ENCODE peak calls at places on chromosomes 7 and 10, in nine cellular contexts. S is GM23338, D is adrenal gland, U is fibroblast of mammary gland, I is IMR-90, V is Calu3, J is hepatocyte, Q is psoas muscle, G is GM20000. E is an unnamed sample.
A peak's percentile ranks its signal among the peaks of the same experiment; 100 is the strongest.

GRCh38 chr7:79786187-79786586 is 332.7 kb upstream of the MAGI2 start:
- DNase-seq in S (no peak), Q (no peak), G (no peak), J (peak; percentile 9), D (no peak), I (peak; percentile 7), U (peak; percentile 25), V (no peak), E (no peak)

GRCh38 chr10:127973810-127974311 is 67.0 kb downstream of the PTPRE start:
- DNase-seq in D (no peak), U (no peak), Q (no peak), S (peak; percentile 64), J (no peak), V (no peak), I (no peak), G (no peak), E (no peak)

GRCh38 chr7:35251606-35252310 is 2.1 kb downstream of the TBX20 start:
- DNase-seq in U (no peak), J (no peak), V (no peak), G (peak; percentile 4), I (no peak), D (no peak), Q (no peak), S (peak; percentile 61), E (no peak)

GRCh38 chr7:39691821-39692220 is 68.4 kb downstream of the RALA start:
- DNase-seq in D (no peak), I (peak; percentile 74), J (no peak), U (peak; percentile 70), Q (no peak), V (no peak), S (no peak), G (no peak), E (no peak)

GRCh38 chr10:109926141-109926745 is 2.9 kb upstream of the XPNPEP1 start:
- DNase-seq in Q (no peak), V (no peak), J (no peak), G (no peak), D (no peak), U (no peak), S (no peak), I (no peak), E (no peak)

GRCh38 chr7:24851791-24852190 is 94.5 kb upstream of the GSDME start:
- DNase-seq in Q (no peak), D (no peak), G (no peak), I (peak; percentile 79), S (no peak), J (no peak), V (no peak), U (peak; percentile 35), E (no peak)

GRCh38 chr7:371119-371778 is 81.3 kb downstream of the FOXL3 start:
- DNase-seq in I (no peak), G (no peak), Q (no peak), J (peak; percentile 48), U (no peak), S (no peak), V (no peak), D (no peak), E (no peak)

GRCh38 chr7:134891262-134892001 is 94.9 kb upstream of the AGBL3 start:
- DNase-seq in G (no peak), I (peak; percentile 92), S (peak; percentile 88), J (peak; percentile 89), D (peak; percentile 90), Q (peak; percentile 78), U (peak; percentile 100), V (peak; percentile 13), E (peak; percentile 64)

GRCh38 chr10:22333167-22333566 is 12.1 kb upstream of the SPAG6 start:
- DNase-seq in D (no peak), Q (no peak), V (no peak), I (no peak), S (no peak), U (no peak), J (no peak), G (peak; percentile 45), E (no peak)

GRCh38 chr10:24541239-24541753 is 182.4 kb downstream of the ARHGAP21 start:
- DNase-seq in V (peak; percentile 45), Q (no peak), G (no peak), I (no peak), U (no peak), S (no peak), J (peak; percentile 57), D (no peak), E (no peak)

GRCh38 chr7:157336383-157337315 is at the start of gene DNAJB6:
- DNase-seq in S (peak; percentile 94), U (peak; percentile 88), V (peak; percentile 94), J (peak; percentile 97), D (peak; percentile 94), G (peak; percentile 98), Q (peak; percentile 93), I (peak; percentile 90), E (peak; percentile 94)

GRCh38 chr7:80719261-80719660 is 80.8 kb downstream of the CD36 start:
- DNase-seq in D (no peak), J (peak; percentile 11), G (no peak), S (no peak), I (peak; percentile 77), U (peak; percentile 71), Q (no peak), V (no peak), E (no peak)

GRCh38 chr10:29681700-29682444 is 47.1 kb upstream of the SVIL start:
- DNase-seq in U (no peak), S (no peak), G (no peak), J (no peak), Q (no peak), V (no peak), D (no peak), I (no peak), E (no peak)

GRCh38 chr10:62638062-62638477 is 166.4 kb upstream of the ADO start:
- DNase-seq in Q (no peak), S (no peak), V (peak; percentile 9), D (no peak), U (peak; percentile 29), G (no peak), J (no peak), I (peak; percentile 19), E (no peak)

GRCh38 chr10:121437596-121437995 is 160.6 kb downstream of the FGFR2 start:
- DNase-seq in I (no peak), J (peak; percentile 37), S (peak; percentile 13), G (no peak), D (peak; percentile 40), U (no peak), Q (peak; percentile 18), V (no peak), E (peak; percentile 21)

GRCh38 chr10:20768849-20769248 is 128.3 kb downstream of the NEBL start:
- DNase-seq in Q (no peak), U (peak; percentile 53), V (no peak), G (no peak), I (no peak), D (no peak), S (peak; percentile 38), J (peak; percentile 23), E (no peak)

GRCh38 chr10:60288291-60288690 is 101.4 kb downstream of the ANK3 start:
- DNase-seq in I (no peak), Q (no peak), V (no peak), U (no peak), G (no peak), D (no peak), J (no peak), S (no peak), E (no peak)

GRCh38 chr7:87328281-87328680 is 17.2 kb upstream of the CROT start:
- DNase-seq in Q (no peak), I (peak; percentile 39), S (peak; percentile 58), U (peak; percentile 56), J (no peak), V (no peak), G (no peak), D (no peak), E (no peak)

GRCh38 chr7:2724453-2725177 is 36.6 kb downstream of the AMZ1 start:
- DNase-seq in U (no peak), D (peak; percentile 10), J (no peak), Q (peak; percentile 4), V (no peak), I (no peak), G (no peak), S (no peak), E (no peak)

GRCh38 chr10:63425512-63425911 is 40.3 kb downstream of the JMJD1C start:
- DNase-seq in U (no peak), J (no peak), I (no peak), V (no peak), G (no peak), S (no peak), Q (no peak), D (no peak), E (no peak)

GRCh38 chr7:102286237-102287081 is at the start of gene SH2B2:
- DNase-seq in D (peak; percentile 73), U (peak; percentile 57), V (peak; percentile 52), J (peak; percentile 87), G (peak; percentile 90), S (peak; percentile 76), I (peak; percentile 49), Q (peak; percentile 82), E (peak; percentile 67)
- TF ChIP-seq CTCF in D (no peak), U (no peak), V (no peak), J (no peak), G (no peak), S (peak; percentile 11), I (peak; percentile 6), Q (no peak), E (no peak)

GRCh38 chr7:128884561-128885369 is 22.1 kb downstream of the ATP6V1F start:
- DNase-seq in S (no peak), V (no peak), U (no peak), I (no peak), J (no peak), G (no peak), D (no peak), Q (no peak), E (no peak)
- TF ChIP-seq CTCF in S (no peak), V (no peak), U (no peak), I (no peak), J (no peak), G (no peak), D (no peak), Q (no peak), E (no peak)

GRCh38 chr7:139829654-139830130 is 628 bp downstream of the TBXAS1 start:
- DNase-seq in V (no peak), D (no peak), J (no peak), I (peak; percentile 72), U (no peak), S (no peak), G (peak; percentile 25), Q (no peak), E (no peak)
- TF ChIP-seq CTCF in V (no peak), D (no peak), J (no peak), I (no peak), U (no peak), S (no peak), G (no peak), Q (no peak), E (no peak)

DNA sequence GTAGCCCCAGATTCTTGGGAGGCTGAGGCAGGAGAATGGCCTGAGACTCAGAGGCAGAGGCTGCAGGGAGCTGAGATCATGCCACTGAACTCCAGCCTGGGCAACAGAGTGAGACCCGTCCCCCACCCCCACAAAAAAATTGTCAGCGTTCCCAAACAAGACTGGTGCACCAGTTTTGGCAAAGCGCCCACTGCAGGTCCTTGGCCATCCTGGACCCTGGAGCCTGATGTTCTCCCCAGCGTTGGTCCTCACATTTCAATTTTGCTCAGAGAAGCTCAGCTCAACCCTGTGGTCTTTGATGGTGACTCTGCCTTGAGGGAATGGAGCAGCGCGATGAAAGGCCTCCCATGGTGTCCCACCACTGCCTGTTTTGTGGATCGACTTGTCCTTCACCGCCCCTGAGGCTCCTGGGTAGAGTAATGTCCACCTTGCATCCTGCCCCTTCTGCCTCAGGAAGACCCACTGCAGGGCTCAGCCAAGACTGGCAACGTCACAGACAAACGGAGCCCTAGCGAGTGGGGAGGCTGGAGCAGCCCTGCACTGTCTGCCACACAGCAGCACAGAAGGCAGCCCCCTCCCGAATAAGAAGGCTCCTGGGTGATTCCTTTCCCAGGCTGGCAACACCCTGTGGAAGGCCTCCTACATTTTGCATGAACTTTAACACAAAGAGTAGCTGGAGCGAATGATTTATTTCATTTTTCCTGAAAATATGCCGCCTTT is 410.9 kb downstream of the TCERG1L start:
- DNase-seq in I (no peak), G (no peak), V (no peak), Q (no peak), D (no peak), U (no peak), S (no peak), J (no peak), E (no peak)
- TF ChIP-seq CTCF in I (no peak), G (no peak), V (no peak), Q (no peak), D (no peak), U (no peak), S (no peak), J (no peak), E (no peak)

E was measured in endothelial cell.